ENCODE peak calls at places on chromosomes 12 and 14, in six cellular contexts. E is Panc1, W is heart left ventricle, N is LNCaP clone FGC, D is astrocyte of the spinal cord, U is nephron progenitor cell. R is an unnamed sample.

GRCh38 chr14:55913324-55914035 is 204.7 kb upstream of the PELI2 start:
- DNase-seq in E (no peak), W (peak; percentile 33), N (no peak), D (peak; percentile 73), U (no peak), R (no peak)

GRCh38 chr14:58848365-58848764 is 210.6 kb downstream of the DACT1 start:
- DNase-seq in E (no peak), W (no peak), N (no peak), D (no peak), U (no peak), R (no peak)

GRCh38 chr14:73427516-73428264 is 30.7 kb downstream of the NUMB start:
- DNase-seq in E (no peak), W (no peak), N (no peak), D (no peak), U (no peak), R (no peak)

GRCh38 chr14:104680806-104681688 is 8.4 kb upstream of the INF2 start:
- DNase-seq in E (no peak), W (no peak), N (no peak), D (peak; percentile 78), U (no peak), R (peak; percentile 71)

GRCh38 chr14:53493895-53494294 is 340.8 kb upstream of the DDHD1 start:
- DNase-seq in E (no peak), W (no peak), N (no peak), D (no peak), U (no peak), R (no peak)

GRCh38 chr14:46053221-46053620 is 598.4 kb downstream of the RPL10L start:
- DNase-seq in E (no peak), W (no peak), N (no peak), D (no peak), U (no peak), R (no peak)

GRCh38 chr12:90823859-90824258 is 131.1 kb downstream of the CCER1 start:
- DNase-seq in E (no peak), W (no peak), N (no peak), D (no peak), U (no peak), R (no peak)

GRCh38 chr14:52299692-52300278 is 14.3 kb upstream of the PTGER2 start:
- DNase-seq in E (peak; percentile 28), W (no peak), N (peak; percentile 23), D (peak; percentile 71), U (no peak), R (peak; percentile 64)

GRCh38 chr14:76761198-76761848 is at the start of gene VASH1:
- DNase-seq in E (no peak), W (peak; percentile 85), N (no peak), D (peak; percentile 62), U (peak; percentile 77), R (peak; percentile 91)

GRCh38 chr12:76038176-76038575 is 6.6 kb upstream of the PHLDA1 start:
- DNase-seq in E (no peak), W (no peak), N (no peak), D (no peak), U (no peak), R (no peak)

GRCh38 chr12:112837629-112838191 is 46.2 kb downstream of the RPH3A start:
- DNase-seq in E (no peak), W (no peak), N (no peak), D (peak; percentile 48), U (no peak), R (no peak)

GRCh38 chr12:44294649-44295048 is 458.8 kb downstream of the TMEM117 start:
- DNase-seq in E (no peak), W (no peak), N (no peak), D (no peak), U (no peak), R (no peak)

GRCh38 chr14:21001218-21001617 is 2.1 kb downstream of the SLC39A2 start:
- DNase-seq in E (no peak), W (no peak), N (no peak), D (no peak), U (no peak), R (no peak)

GRCh38 chr12:101671157-101671791 is 26.2 kb upstream of the CHPT1 start:
- DNase-seq in E (no peak), W (no peak), N (no peak), D (no peak), U (no peak), R (peak; percentile 24)

GRCh38 chr12:121139301-121139700 is 6.6 kb downstream of the P2RX7 start:
- DNase-seq in E (no peak), W (no peak), N (no peak), D (no peak), U (no peak), R (no peak)

GRCh38 chr14:50061664-50062437 is 54.5 kb downstream of the VCPKMT start:
- DNase-seq in E (no peak), W (no peak), N (no peak), D (peak; percentile 40), U (peak; percentile 36), R (peak; percentile 76)

GRCh38 chr14:96056509-96057422 is 17.6 kb downstream of the C14orf132 start:
- DNase-seq in E (no peak), W (peak; percentile 10), N (no peak), D (no peak), U (no peak), R (no peak)
- TF ChIP-seq CTCF in E (no peak), W (no peak), N (peak; percentile 63), D (no peak), U (no peak), R (no peak)

GRCh38 chr12:103504606-103505005 is 8.8 kb upstream of the C12orf42 start:
- DNase-seq in E (no peak), W (no peak), N (no peak), D (no peak), U (no peak), R (no peak)

GRCh38 chr12:103501447-103501846 is 5.7 kb upstream of the C12orf42 start:
- DNase-seq in E (no peak), W (no peak), N (no peak), D (no peak), U (no peak), R (no peak)

GRCh38 chr12:103503546-103504480 is 8.0 kb upstream of the C12orf42 start:
- DNase-seq in E (no peak), W (no peak), N (peak; percentile 3), D (no peak), U (peak; percentile 46), R (peak; percentile 59)

DNA sequence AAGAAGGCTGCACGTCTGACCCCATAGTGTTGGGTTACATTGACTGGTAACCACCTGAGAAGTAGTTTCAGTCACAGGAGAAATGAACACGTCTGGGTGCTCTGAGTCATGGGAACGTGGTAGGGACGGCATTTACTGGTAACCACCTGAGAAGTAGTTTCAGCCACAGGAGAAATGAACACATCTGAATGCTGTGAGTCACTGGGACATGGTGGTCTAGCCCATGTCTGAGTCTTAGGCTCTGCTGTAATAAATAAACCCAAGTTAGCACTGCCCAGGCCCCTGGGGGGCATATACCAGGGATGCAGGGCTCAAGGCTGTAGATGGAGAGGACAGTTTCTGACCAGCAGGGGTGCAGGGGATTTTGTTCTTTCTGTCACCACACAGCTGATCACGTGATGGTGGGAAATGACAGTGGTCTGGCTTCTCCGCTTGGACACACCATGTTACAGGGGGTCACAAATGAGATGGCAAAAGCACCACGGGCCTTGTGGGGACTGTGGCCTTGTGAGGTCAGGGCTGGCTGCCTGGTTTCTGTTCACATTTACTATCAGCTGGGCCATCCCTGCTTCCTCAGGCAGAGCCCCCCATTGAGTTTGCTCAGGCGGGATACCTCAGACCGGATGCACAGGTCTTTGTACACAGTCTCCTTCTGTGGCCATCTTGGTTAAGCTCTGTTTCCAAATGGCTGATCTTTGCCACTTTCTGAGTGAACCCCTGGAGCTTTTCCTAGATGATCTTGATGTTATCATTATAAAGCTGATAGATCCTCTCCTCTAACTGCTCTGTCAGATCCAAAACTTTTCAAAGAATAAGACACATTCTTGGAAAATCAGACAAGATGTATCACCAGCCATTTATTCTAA is 9.8 kb upstream of the C12orf42 start:
- DNase-seq in E (no peak), W (no peak), N (no peak), D (peak; percentile 3), U (no peak), R (peak; percentile 81)
- TF ChIP-seq CTCF in E (no peak), W (no peak), N (no peak), D (no peak), U (no peak), R (no peak)

GRCh38 chr14:61561144-61561543 is 134.2 kb upstream of the HIF1A start:
- DNase-seq in E (no peak), W (no peak), N (no peak), D (no peak), U (no peak), R (no peak)
- TF ChIP-seq CTCF in E (peak; percentile 22), W (no peak), N (no peak), D (peak; percentile 33), U (no peak), R (no peak)

GRCh38 chr12:130644566-130644965 is 71.5 kb downstream of the RIMBP2 start:
- DNase-seq in E (no peak), W (no peak), N (no peak), D (no peak), U (no peak), R (no peak)
- TF ChIP-seq CTCF in E (no peak), W (no peak), N (no peak), D (no peak), U (no peak), R (no peak)

R was measured in GM13976.